ENCODE peak calls at places on chromosomes 1 and 21, in nine cellular contexts. E, N, J, S, W, C, K, H and I are unnamed samples.

GRCh38 chr1:82464362-82464931 is 663.7 kb downstream of the ADGRL2 start:
- DNase-seq in E (peak; percentile 66), N (no peak), J (no peak), S (no peak), W (no peak), C (no peak), K (no peak), H (no peak), I (peak; percentile 14)

GRCh38 chr1:235511470-235512240 is 7.4 kb upstream of the B3GALNT2 start:
- DNase-seq in E (no peak), N (no peak), J (no peak), S (peak; percentile 47), W (peak; percentile 51), C (no peak), K (no peak), H (no peak), I (no peak)

GRCh38 chr21:33760641-33761103 is 118.4 kb downstream of the ITSN1 start:
- DNase-seq in E (no peak), N (no peak), J (no peak), S (no peak), W (peak; percentile 86), C (no peak), K (no peak), H (no peak), I (no peak)

GRCh38 chr1:213931804-213932203 is 56.0 kb upstream of the PROX1 start:
- DNase-seq in E (no peak), N (no peak), J (no peak), S (no peak), W (no peak), C (no peak), K (no peak), H (peak; percentile 17), I (no peak)

GRCh38 chr1:66550243-66550642 is 16.3 kb downstream of the SGIP1 start:
- DNase-seq in E (no peak), N (no peak), J (no peak), S (no peak), W (no peak), C (no peak), K (no peak), H (no peak), I (no peak)

GRCh38 chr1:117832453-117832852 is 97.0 kb downstream of the GDAP2 start:
- DNase-seq in E (no peak), N (no peak), J (no peak), S (no peak), W (no peak), C (no peak), K (no peak), H (no peak), I (no peak)

GRCh38 chr1:229271448-229272120 is 673 bp downstream of the RAB4A start:
- DNase-seq in E (peak; percentile 37), N (peak; percentile 18), J (no peak), S (peak; percentile 31), W (peak; percentile 38), C (peak; percentile 27), K (no peak), H (no peak), I (no peak)

GRCh38 chr21:36454079-36454478 is 25.8 kb downstream of the CLDN14 start:
- DNase-seq in E (no peak), N (no peak), J (no peak), S (no peak), W (no peak), C (no peak), K (no peak), H (no peak), I (no peak)

GRCh38 chr1:47431534-47431933 is 6.3 kb upstream of the FOXD2 start:
- DNase-seq in E (no peak), N (no peak), J (no peak), S (no peak), W (peak; percentile 87), C (no peak), K (no peak), H (no peak), I (no peak)

DNA sequence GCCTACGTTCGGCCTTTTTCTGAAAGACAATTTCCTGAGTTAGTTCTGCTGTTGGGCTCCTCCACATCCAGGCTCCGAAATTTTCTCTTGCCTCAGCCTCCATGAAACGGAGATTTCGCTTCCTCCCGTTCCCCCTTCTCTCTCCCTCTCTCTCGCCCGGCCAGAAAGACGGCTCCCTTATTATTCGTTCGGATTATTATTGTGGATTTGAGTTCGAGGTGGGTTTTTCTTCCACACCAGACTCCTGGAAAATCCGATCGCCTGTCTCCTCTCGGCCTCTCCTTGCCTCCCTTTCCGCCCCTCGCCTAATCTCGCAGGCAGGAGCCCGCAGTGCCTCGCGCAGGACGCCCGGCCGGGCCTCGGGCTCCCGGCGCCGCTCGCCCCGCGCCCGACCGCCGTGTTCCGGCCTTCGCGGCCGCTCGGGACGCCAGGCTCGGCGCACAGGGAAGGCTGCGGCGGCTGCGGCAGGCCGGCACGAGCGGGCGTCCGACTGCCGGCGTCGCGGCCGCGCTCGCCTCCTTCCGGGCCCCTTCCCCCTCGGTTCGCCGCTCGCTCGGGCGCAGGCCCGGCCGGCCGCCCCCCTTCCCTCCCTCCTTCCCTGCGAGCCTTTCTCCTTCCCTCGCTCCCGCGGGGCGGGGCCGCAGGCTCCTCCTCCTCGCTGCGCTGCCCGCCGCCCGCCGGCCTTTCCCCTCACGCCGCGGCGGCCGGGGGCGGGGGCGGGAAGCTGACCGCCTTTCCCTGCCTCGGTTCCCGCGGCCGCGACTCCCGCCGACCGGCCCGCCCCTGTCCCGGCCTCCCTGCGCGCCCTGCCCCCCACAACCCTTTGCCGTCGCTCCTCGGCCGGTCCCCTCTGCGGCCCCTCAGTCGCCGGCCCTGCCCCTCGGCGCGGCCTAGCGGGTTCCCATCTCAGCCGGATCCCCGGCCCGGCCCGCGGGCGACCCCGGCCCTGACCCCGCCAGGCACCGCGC is at the start of gene ARHGEF11:
- DNase-seq in E (peak; percentile 93), N (peak; percentile 47), J (peak; percentile 95), S (peak; percentile 88), W (peak; percentile 87), C (peak; percentile 89), K (peak; percentile 83), H (peak; percentile 95), I (peak; percentile 81)
- TF ChIP-seq POLR2A in E (no peak), N (no peak), J (no peak), S (peak; percentile 89), W (peak; percentile 65), C (peak; percentile 81), K (no peak), H (no peak), I (peak; percentile 81)

GRCh38 chr1:212794561-212795014 is 2.9 kb downstream of the TATDN3 start:
- DNase-seq in E (no peak), N (peak; percentile 32), J (no peak), S (no peak), W (no peak), C (no peak), K (no peak), H (no peak), I (no peak)
- TF ChIP-seq POLR2A in E (no peak), N (peak; percentile 44), J (no peak), S (no peak), W (no peak), C (no peak), K (no peak), H (no peak), I (no peak)

DNA sequence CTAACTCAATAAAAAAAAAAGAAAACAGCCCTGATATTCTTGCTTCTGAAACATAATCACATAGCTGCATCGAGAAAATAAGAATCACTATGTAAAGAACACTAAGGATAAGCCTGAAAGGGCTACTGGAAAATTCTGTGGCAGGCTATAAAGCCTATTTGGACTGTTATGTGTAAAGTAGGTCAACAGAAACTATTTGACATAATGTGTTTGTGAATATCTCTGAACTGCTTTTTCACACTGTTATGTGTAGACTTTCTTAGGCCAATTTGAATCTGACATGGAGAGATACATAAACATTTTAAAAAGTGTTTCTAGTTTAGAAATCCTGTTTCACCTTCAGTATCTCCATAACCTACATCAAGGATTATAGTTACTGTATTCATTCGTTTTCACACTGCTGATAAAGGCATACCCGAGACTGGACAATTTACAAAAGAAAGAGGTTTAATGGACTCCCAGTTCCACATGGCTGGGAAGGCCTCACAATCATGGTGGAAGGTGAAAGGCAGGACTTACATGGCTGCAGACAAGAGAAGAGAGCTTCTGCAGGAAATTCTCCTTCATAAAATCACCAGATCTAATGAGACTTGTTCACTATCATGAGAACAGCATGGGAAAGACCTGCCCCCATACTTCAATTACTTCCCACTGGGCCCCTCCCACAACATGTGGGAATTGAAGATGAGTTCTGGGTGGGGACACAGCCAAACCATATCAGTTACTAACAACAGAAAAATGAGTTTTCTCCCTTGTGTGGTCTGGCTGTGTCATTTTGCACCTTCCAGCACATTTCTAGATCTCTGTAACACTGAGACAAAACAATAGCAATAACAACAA is 741.6 kb downstream of the KCNT2 start:
- DNase-seq in E (no peak), N (no peak), J (no peak), S (no peak), W (no peak), C (no peak), K (no peak), H (peak; percentile 24), I (no peak)
- TF ChIP-seq POLR2A in E (no peak), N (no peak), J (no peak), S (no peak), W (no peak), C (no peak), K (no peak), H (peak; percentile 77), I (no peak)

GRCh38 chr1:43970502-43970901 is 692 bp downstream of the DPH2 start:
- DNase-seq in E (no peak), N (no peak), J (no peak), S (no peak), W (no peak), C (no peak), K (no peak), H (no peak), I (no peak)

GRCh38 chr1:43970911-43971310 is 1.1 kb downstream of the DPH2 start:
- DNase-seq in E (no peak), N (no peak), J (no peak), S (no peak), W (no peak), C (no peak), K (no peak), H (no peak), I (no peak)

GRCh38 chr1:43969416-43969745 is 429 bp upstream of the DPH2 start:
- DNase-seq in E (no peak), N (no peak), J (no peak), S (no peak), W (no peak), C (no peak), K (no peak), H (no peak), I (no peak)

GRCh38 chr1:43968348-43968948 is 1.4 kb upstream of the DPH2 start:
- DNase-seq in E (no peak), N (no peak), J (no peak), S (no peak), W (no peak), C (no peak), K (no peak), H (peak; percentile 73), I (no peak)

DNA sequence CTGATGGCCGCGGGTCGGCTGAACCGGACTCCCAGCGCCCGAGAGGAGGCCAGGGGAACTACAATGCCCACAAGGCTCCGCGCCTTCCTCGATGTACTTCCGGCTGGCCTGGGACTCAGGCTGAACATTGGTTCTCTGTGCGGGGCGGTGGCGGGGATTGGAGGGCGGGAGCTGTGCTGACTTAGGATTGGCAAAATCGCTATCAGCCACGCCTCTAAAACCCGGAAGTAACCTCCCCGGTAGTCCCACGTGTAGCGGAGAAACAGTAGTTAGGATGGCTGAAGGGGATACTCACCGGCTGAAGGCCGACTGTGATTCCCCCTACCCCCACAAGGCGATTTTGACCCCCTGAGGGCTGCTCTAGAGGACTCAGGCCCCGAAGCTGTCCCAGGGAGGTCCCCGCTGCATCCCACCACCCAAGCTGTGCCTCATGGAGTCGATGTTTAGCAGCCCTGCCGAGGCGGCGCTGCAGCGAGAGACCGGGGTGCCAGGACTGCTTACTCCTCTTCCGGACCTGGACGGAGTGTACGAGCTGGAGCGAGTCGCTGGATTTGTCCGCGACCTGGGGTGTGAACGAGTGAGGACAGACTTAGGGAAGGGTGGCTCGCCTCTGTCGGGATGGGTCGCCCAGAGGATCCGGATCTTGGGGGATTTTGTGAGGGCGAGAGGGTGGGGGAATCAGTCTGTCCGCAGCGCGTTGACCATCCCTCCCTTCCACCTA is at the start of gene DPH2:
- DNase-seq in E (peak; percentile 97), N (peak; percentile 99), J (peak; percentile 99), S (peak; percentile 95), W (peak; percentile 97), C (peak; percentile 97), K (peak; percentile 97), H (peak; percentile 97), I (peak; percentile 95)
- TF ChIP-seq POLR2A in E (no peak), N (peak; percentile 64), J (no peak), S (peak; percentile 27), W (no peak), C (peak; percentile 19), K (no peak), H (peak; percentile 79), I (peak; percentile 23)